ENCODE peak calls at places on chromosomes 16 and 17, in six cellular contexts. O, L, E, H, G and J are unnamed samples.

GRCh38 chr17:82216301-82217119 is 3.9 kb upstream of the CCDC57 start:
- DNase-seq in O (no peak), L (peak), E (peak), H (peak), G (no peak), J (peak)

GRCh38 chr17:72853438-72854415 is 238.8 kb downstream of the SLC39A11 start:
- DNase-seq in O (no peak), L (no peak), E (no peak), H (no peak), G (no peak), J (no peak)

GRCh38 chr16:54342966-54343365 is 56.4 kb upstream of the IRX3 start:
- DNase-seq in O (no peak), L (peak), E (peak), H (no peak), G (no peak), J (no peak)

GRCh38 chr16:35664091-35664693 is 2204.8 kb downstream of the TP53TG3F start:
- DNase-seq in O (no peak), L (no peak), E (no peak), H (no peak), G (no peak), J (no peak)

GRCh38 chr16:87956169-87956770 is 5.0 kb downstream of the BANP start:
- DNase-seq in O (peak), L (no peak), E (peak), H (peak), G (no peak), J (peak)

GRCh38 chr16:83682858-83683235 is 124.9 kb upstream of the HSBP1 start:
- DNase-seq in O (no peak), L (no peak), E (no peak), H (no peak), G (no peak), J (no peak)

GRCh38 chr16:30372725-30373124 is 1.9 kb upstream of the MYL11 start:
- DNase-seq in O (no peak), L (no peak), E (no peak), H (no peak), G (no peak), J (no peak)

GRCh38 chr16:77780378-77780837 is 8.0 kb upstream of the VAT1L start:
- DNase-seq in O (no peak), L (peak), E (peak), H (no peak), G (peak), J (no peak)

GRCh38 chr16:21302454-21302853 is 24.4 kb upstream of the CRYM start:
- DNase-seq in O (no peak), L (peak), E (peak), H (no peak), G (no peak), J (no peak)

GRCh38 chr17:44223574-44224046 is 4.1 kb upstream of the UBTF start:
- DNase-seq in O (no peak), L (peak), E (peak), H (peak), G (peak), J (no peak)

GRCh38 chr16:20868890-20869289 is 31.3 kb downstream of the DCUN1D3 start:
- DNase-seq in O (no peak), L (peak), E (peak), H (peak), G (peak), J (no peak)

DNA sequence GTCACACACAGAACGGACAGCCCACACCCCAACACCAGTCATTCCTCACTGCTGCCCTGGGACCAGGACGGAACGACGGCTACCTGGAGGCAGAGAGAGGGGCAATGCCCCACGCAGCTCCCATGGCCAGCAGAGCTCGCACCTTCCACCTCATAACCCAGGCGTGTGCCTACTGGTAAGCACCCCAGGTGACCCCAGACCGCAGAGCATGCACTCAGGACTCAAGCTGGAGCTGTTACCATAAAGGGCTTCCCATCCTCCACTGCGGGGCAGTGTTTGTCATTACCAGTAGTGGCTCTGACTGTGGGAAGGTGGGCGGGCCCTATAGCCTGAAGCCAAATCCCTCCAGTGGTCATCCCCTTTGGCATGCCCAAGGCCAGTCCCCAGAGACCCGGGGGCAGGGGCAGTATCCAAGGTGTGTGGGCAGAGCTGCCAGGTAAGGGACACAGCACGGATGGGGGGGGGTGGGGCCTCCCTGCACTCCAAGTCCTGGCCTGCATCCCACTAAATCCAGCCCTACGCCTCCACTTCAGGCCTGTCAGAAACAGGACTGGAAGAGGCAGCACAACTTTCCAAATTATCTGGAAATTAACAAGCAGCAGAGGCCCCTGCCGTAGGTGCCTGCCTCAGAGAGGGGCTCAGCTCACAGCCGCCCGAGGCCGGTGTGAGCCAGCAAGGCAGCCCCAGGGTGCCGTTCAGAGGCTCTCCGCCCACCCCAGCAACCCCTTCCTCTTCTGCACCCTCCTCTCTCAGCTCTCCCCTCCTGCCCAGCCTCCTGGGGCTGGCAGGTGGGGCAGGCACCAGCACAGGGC is 4.8 kb upstream of the BCAR1 start:
- DNase-seq in O (no peak), L (no peak), E (peak), H (no peak), G (no peak), J (no peak)
- TF ChIP-seq CTCF in O (no peak), L (no peak), E (no peak), H (no peak), G (no peak), J (no peak)

DNA sequence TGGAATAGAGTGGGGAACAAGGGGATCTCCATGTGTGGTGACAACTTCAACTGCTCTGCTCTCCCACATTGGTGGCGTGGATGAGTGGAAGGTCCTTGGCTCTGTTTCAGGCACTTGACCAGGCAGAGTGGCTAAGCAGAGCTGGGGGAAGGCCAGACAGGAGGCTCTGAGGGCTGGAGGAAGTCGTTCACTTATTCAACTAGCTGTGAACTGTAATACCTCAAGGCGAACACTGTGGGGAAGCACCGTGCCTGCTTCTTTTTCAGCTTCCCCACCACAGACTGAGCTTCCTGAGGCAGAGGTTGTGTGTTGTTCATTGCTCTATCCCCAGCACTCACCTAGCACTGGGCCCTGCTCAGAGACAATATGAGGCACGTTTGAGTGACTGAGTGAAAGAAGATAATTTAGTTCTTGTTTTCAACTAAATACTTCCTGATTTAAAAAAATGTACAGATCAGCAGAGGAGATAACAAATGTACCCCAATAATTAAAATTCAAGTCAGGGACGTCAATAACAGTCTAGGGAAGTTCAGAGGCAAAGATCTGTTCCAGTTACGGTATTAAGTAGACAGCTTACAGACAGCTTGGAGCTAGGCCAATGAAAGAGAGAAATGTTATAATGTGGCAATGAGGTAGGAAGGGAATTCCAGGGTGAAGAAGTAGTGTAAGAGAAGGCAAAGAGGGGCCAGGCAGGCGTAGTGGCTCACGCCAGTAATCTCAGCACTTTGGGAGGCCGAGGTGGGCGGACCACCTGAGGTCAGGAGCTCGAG is 34.7 kb downstream of the MYO18A start:
- DNase-seq in O (peak), L (peak), E (peak), H (peak), G (peak), J (peak)
- TF ChIP-seq CTCF in O (peak), L (peak), E (peak), H (peak), G (peak), J (peak)

GRCh38 chr17:18006495-18007239 is 32.3 kb downstream of the ATPAF2 start:
- DNase-seq in O (no peak), L (no peak), E (no peak), H (no peak), G (no peak), J (no peak)

GRCh38 chr17:18005496-18005895 is 32.8 kb downstream of the DRC3 start:
- DNase-seq in O (no peak), L (peak), E (no peak), H (no peak), G (no peak), J (no peak)

GRCh38 chr17:18004345-18004744 is 31.7 kb downstream of the DRC3 start:
- DNase-seq in O (no peak), L (peak), E (peak), H (no peak), G (no peak), J (no peak)

GRCh38 chr17:18002171-18002570 is 29.5 kb downstream of the DRC3 start:
- DNase-seq in O (no peak), L (no peak), E (peak), H (no peak), G (no peak), J (no peak)

GRCh38 chr17:18004901-18005305 is 32.2 kb downstream of the DRC3 start:
- DNase-seq in O (no peak), L (no peak), E (no peak), H (no peak), G (no peak), J (no peak)
- TF ChIP-seq CTCF in O (no peak), L (peak), E (peak), H (peak), G (peak), J (no peak)

DNA sequence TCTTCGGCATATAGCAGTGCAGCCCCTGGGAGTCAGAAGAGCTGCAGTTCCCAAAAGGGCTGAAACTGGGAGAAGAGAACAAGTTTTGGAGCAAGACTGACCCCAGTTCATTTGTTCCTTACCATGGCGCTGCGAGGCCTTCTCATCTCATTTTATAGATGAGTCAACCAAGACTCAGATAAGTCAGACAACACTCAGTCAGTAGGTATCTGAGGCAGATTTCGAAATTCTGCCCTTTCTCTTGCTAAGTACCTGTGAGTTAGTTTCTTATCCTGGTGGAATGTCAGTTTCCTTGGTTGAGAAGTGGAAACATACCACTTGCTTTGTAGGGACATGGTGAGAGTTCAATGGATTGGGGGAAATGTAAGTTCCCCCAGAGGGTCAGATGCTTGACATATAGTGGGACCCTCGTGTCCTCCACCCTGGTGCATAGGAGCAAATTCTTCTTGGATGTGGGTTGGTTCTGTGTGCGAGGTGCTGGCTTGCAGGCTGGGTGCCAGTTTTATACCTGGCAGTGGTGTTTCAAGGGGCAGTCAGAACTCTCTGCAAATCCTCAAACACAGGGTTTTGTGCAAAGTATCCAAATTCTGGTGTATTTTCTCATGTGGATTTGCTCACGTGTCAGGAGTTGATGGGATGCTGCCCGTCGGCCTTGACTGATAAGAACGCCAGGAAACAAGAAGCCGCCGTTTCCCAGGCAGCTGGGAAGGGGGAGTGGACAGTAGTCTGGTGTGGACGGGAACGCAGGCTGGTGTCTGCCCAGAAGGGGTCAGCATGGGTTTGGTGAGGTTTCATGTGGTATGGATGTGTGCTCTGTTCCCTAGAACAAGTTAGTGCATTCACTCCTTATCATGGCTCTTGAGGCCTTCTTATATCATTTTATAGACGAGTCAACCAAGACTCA is 61.1 kb upstream of the CIBAR2 start:
- DNase-seq in O (no peak), L (peak), E (peak), H (no peak), G (no peak), J (no peak)
- TF ChIP-seq CTCF in O (no peak), L (no peak), E (peak), H (no peak), G (peak), J (no peak)

GRCh38 chr17:64786337-64786736 is 124.2 kb upstream of the SMURF2 start:
- DNase-seq in O (no peak), L (peak), E (no peak), H (no peak), G (no peak), J (peak)
- TF ChIP-seq CTCF in O (no peak), L (no peak), E (no peak), H (no peak), G (no peak), J (no peak)

DNA sequence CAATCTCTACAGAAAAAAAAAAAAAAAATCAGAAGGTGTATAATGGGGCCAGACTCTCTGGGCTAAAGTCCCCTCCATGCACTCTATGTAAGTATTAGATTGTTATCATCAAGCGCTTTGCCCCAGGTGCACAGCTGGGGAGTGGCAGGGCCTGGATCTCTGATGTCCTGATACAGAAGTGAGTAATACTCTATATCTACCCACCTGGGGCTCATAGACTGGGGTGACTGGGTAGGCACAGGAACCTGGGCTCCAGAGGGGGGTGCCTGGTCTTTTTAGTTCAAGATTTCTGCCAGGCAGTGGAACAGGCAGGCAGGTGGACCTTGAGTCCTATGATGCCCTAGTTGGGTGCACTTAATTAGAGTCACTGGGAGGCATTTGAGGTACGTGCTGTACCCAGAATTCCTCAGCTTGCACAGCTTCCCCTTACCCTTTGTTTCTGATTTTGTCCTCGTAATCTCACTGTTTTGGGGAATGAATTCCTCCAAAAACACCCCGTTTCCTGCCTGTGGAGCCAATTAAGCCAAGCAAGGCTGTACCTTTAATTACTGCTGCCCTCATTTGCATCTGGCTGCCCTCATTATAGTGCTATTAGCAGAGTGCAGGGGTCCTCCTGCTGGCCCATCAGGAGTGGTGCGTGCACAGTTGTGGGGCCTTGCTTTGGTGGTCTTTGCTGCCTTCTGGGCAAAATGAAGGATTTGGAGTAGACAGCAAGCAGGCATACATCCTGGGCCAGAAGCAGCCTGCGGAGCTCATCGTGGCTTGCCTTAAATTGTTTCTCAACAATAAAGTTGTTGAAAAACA is 239.0 kb downstream of the SNX29 start:
- DNase-seq in O (no peak), L (no peak), E (no peak), H (no peak), G (no peak), J (no peak)
- TF ChIP-seq CTCF in O (no peak), L (no peak), E (peak), H (peak), G (peak), J (no peak)

DNA sequence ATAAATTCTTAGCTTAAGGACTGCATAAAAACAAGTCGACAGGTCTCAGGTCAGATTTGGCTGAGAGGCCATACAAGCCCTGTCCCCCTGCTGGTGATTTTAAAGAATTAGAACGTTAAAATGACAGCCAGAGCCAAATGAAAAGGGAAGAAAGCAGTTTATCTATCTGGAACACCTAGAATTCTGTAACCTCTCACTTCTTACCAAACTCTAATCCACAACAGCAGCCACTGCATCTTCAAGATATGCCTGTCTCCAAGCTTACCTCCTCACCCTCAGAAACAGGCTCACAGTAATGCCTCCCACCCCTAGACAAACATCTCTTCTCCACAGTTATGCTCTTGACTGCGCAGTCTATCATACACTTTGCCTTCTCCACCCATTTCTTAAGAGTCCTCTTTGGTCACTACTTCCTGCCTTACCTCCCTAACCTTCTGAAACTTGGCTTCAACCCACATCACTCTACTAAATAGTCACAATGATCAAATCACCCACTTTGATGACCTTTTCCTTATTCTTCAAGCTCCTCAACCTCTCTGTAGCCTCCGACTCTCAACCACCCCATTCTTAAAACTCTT is 14.2 kb downstream of the ANKFY1 start:
- DNase-seq in O (no peak), L (peak), E (peak), H (no peak), G (peak), J (peak)
- TF ChIP-seq CTCF in O (peak), L (peak), E (peak), H (peak), G (peak), J (peak)

DNA sequence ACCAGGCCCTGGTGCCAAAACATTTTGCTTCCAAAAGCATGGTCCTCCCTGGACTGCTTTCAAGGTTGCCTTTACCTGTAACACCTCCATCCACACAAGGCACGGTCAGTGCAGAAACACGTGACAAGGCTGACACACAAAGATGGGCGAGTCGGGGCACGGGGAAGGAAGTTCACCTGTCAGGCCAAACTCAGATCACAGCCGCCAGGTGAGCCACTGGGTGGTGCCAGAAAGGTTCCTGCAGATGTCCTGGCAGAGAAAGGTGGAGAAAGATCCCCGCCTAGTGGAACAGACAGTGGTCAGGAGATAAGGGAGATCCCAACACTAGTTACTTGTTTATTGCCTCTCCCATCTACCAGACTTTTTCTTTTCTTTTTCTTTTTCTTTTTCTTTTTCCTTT is 155.3 kb downstream of the AIPL1 start:
- DNase-seq in O (no peak), L (peak), E (no peak), H (no peak), G (no peak), J (no peak)
- TF ChIP-seq CTCF in O (no peak), L (peak), E (no peak), H (no peak), G (no peak), J (no peak)

GRCh38 chr16:2964416-2965223 is 545 bp downstream of the KREMEN2 start:
- DNase-seq in O (peak), L (peak), E (no peak), H (peak), G (no peak), J (peak)

GRCh38 chr16:2963074-2963610 is 933 bp upstream of the KREMEN2 start:
- DNase-seq in O (peak), L (no peak), E (no peak), H (no peak), G (no peak), J (peak)

GRCh38 chr16:2962334-2963073 is 1.6 kb upstream of the KREMEN2 start:
- DNase-seq in O (no peak), L (no peak), E (no peak), H (no peak), G (no peak), J (no peak)

GRCh38 chr16:2966043-2966802 is 2.1 kb downstream of the KREMEN2 start:
- DNase-seq in O (no peak), L (no peak), E (no peak), H (peak), G (no peak), J (no peak)

GRCh38 chr16:2963611-2964415 is at the start of gene KREMEN2:
- DNase-seq in O (peak), L (peak), E (peak), H (no peak), G (no peak), J (peak)
- TF ChIP-seq CTCF in O (no peak), L (no peak), E (no peak), H (no peak), G (no peak), J (no peak)

GRCh38 chr17:42118545-42118944 is 2.6 kb downstream of the KAT2A start:
- DNase-seq in O (peak), L (peak), E (peak), H (no peak), G (no peak), J (peak)
- TF ChIP-seq CTCF in O (peak), L (peak), E (peak), H (peak), G (peak), J (peak)